ENCODE peak calls at places on chromosomes 16 and 17, in eight cellular contexts. J, B, F, M, Y, E, I and O are unnamed samples.

GRCh38 chr16:12819126-12820117 is 15.7 kb upstream of the CPPED1 start:
- DNase-seq in B (peak; percentile 66), F (peak; percentile 81), Y (peak; percentile 67), M (peak; percentile 8), I (peak; percentile 59), E (peak; percentile 65), J (peak; percentile 50), O (no peak)

GRCh38 chr17:42399948-42400843 is 12.0 kb upstream of the STAT3 start:
- DNase-seq in M (no peak), E (no peak), B (no peak), Y (no peak), F (no peak), I (no peak), J (no peak), O (no peak)

GRCh38 chr17:66281671-66282369 is 20.6 kb upstream of the PRKCA start:
- DNase-seq in E (no peak), B (no peak), Y (no peak), I (no peak), J (no peak), M (no peak), F (no peak), O (no peak)

GRCh38 chr17:79942591-79943353 is 92.9 kb downstream of the TBC1D16 start:
- DNase-seq in M (no peak), E (no peak), Y (no peak), B (peak; percentile 29), J (no peak), F (peak; percentile 21), I (no peak), O (no peak)

GRCh38 chr17:17959520-17960361 is 12.5 kb downstream of the TOM1L2 start:
- DNase-seq in M (peak; percentile 69), F (no peak), J (no peak), B (peak; percentile 48), Y (peak; percentile 33), I (no peak), E (peak; percentile 49), O (no peak)

GRCh38 chr16:48347191-48347860 is 37.9 kb downstream of the SIAH1 start:
- DNase-seq in I (no peak), J (no peak), Y (no peak), E (no peak), M (no peak), F (no peak), B (no peak), O (no peak)

GRCh38 chr17:146983-147761 is 9.8 kb downstream of the SCGB1C2 start:
- DNase-seq in B (no peak), E (no peak), I (peak; percentile 4), M (no peak), F (no peak), Y (no peak), J (no peak), O (no peak)

GRCh38 chr17:31550389-31551056 is 159.0 kb downstream of the RAB11FIP4 start:
- DNase-seq in I (no peak), B (no peak), E (peak; percentile 44), M (peak; percentile 41), J (no peak), F (no peak), Y (no peak), O (no peak)

GRCh38 chr17:62774338-62774737 is 33.8 kb downstream of the MARCHF10 start:
- DNase-seq in I (no peak), F (no peak), E (no peak), Y (no peak), M (no peak), B (no peak), J (no peak), O (no peak)

GRCh38 chr17:1783834-1784611 is 22.2 kb downstream of the SERPINF1 start:
- DNase-seq in E (peak; percentile 83), J (peak; percentile 6), B (peak; percentile 97), I (peak; percentile 87), F (no peak), Y (peak; percentile 77), M (peak; percentile 8), O (peak; percentile 52)

GRCh38 chr16:239948-240277 is 5.3 kb downstream of the FAM234A start:
- DNase-seq in M (no peak), E (peak; percentile 15), I (no peak), F (no peak), J (no peak), B (peak; percentile 31), Y (no peak), O (no peak)

GRCh38 chr16:2037631-2038358 is 9.8 kb downstream of the NTHL1 start:
- DNase-seq in F (no peak), I (no peak), B (no peak), J (no peak), E (no peak), M (no peak), Y (no peak), O (no peak)

GRCh38 chr16:2034695-2035430 is 8.2 kb downstream of the NHERF2 start:
- DNase-seq in F (no peak), M (no peak), B (no peak), J (no peak), Y (no peak), E (no peak), I (no peak), O (no peak)

GRCh38 chr16:2037115-2037514 is 10.4 kb downstream of the NHERF2 start:
- DNase-seq in B (no peak), I (no peak), J (no peak), M (no peak), E (no peak), Y (no peak), F (no peak), O (no peak)

GRCh38 chr16:2036200-2036966 is 9.7 kb downstream of the NHERF2 start:
- DNase-seq in J (no peak), B (no peak), M (no peak), F (no peak), Y (no peak), E (no peak), I (no peak), O (no peak)

GRCh38 chr16:2035431-2036199 is 8.9 kb downstream of the NHERF2 start:
- DNase-seq in F (no peak), E (peak; percentile 92), M (no peak), B (peak; percentile 82), Y (no peak), J (no peak), I (no peak), O (no peak)
- H3K4me3 ChIP-seq in F (no peak overlapping the region), E (peak overlapping the region; percentile 28), M (no peak overlapping the region), B (peak overlapping the region; percentile 28), Y (peak overlapping the region; percentile 3), J (no peak overlapping the region), I (peak overlapping the region; percentile 63), O (no peak overlapping the region)

DNA sequence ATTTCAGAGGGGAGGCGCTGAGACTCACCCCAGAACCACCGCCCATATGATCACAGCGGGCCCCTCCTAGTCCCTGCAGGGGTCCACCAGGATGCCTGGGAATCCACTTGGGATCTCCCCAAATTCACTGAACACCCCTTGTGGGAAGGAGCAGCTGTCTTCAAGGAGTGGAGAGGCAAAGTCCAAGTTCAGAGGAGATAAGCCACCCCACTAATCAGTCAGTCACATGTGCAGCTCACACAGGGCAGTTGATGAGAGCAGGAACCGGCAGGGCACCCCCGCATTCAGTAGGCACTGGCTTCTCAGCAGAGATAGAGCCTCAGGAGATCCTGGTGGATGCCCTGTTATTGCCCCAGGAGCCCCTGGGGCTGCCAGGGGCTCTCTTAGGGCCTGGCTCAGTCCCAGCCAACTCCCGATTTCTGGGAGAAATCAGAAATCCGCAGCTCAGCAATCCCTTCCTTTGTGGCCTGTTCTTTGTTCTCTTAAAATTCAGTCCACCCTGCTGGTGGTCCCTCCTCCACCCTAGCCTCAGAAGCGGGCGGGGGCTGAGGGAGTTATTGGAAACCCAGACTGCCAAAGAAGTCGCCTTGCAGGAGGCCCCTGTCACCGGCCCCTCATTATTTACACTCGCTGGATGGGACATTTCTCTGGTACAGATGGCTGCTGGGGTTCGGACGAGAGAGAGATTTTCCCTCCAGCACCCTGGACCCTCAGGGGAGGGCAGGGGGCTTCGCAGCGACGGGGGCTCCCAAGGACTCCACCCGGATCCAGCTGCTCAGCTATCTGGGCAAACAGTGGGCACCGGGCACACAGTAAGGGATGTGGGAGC is 1.9 kb downstream of the CDC42EP4 start:
- DNase-seq in M (no peak), I (no peak), E (peak; percentile 23), J (no peak), Y (no peak), B (peak; percentile 45), F (no peak), O (no peak)
- TF ChIP-seq CTCF in M (no peak), I (no peak), E (no peak), J (no peak), Y (no peak), B (no peak), F (no peak), O (no peak)

DNA sequence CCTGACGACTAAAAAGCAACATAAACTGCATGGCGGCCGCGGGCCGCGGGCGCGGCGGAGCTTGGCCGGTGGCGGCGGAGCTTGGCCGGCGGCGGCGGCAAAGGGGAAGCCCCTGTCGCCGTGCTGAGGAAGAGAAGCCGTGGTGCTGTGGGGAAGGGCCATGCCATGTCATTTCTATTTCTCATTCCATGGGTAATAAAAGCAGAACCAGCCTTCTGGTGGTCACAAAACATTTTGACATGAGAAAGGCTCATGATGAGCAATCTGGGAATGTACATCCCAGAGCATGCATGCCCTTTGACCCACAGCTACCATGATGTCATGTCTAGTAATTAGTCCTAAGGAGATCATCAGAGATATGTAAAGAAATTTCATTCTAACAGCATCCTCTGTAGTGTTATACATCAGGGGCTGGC is 23.9 kb upstream of the HEATR6 start:
- DNase-seq in F (peak; percentile 26), M (no peak), B (peak; percentile 43), E (peak; percentile 66), J (no peak), Y (peak; percentile 41), I (no peak), O (no peak)
- H3K4me3 ChIP-seq in F (peak overlapping the region; percentile 29), M (peak overlapping the region; percentile 17), B (no peak overlapping the region), E (peak overlapping the region; percentile 44), J (no peak overlapping the region), Y (peak overlapping the region; percentile 27), I (peak overlapping the region; percentile 41), O (no peak overlapping the region)

GRCh38 chr17:51819341-51819740 is 339.2 kb downstream of the CA10 start:
- DNase-seq in E (no peak), F (no peak), Y (no peak), M (no peak), I (no peak), J (no peak), B (no peak), O (no peak)

GRCh38 chr17:51820252-51820651 is 338.3 kb downstream of the CA10 start:
- DNase-seq in F (no peak), J (no peak), E (no peak), B (no peak), Y (no peak), I (no peak), M (no peak), O (no peak)

GRCh38 chr17:51820766-51821165 is 337.7 kb downstream of the CA10 start:
- DNase-seq in E (no peak), I (no peak), F (no peak), M (no peak), B (no peak), J (no peak), Y (no peak), O (no peak)

GRCh38 chr17:51818777-51819176 is 339.7 kb downstream of the CA10 start:
- DNase-seq in Y (no peak), B (no peak), I (no peak), J (no peak), E (no peak), M (no peak), F (no peak), O (no peak)

DNA sequence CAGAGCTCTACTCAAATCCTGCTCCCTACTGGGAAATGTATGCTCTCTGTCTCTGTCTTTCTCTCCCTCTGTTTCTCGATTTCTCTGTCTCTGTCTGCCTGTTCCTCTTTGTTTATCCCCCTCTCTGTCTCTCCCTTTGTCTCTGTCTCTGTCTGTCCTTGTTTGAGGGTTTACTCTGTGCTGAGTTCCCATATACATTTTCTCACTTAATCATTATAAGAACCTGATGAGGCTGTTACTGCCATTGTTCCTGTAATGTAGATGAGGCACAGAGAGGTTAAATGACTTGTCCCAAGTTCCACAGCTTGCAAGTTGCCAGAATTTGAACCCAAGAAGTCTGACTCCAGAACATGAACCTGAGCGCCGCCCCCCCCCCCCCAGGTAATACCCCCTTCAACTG is 338.7 kb downstream of the CA10 start:
- DNase-seq in J (no peak), F (no peak), I (no peak), B (no peak), Y (no peak), E (no peak), M (no peak), O (no peak)
- TF ChIP-seq CTCF in J (no peak), F (no peak), I (no peak), B (no peak), Y (no peak), E (no peak), M (no peak), O (no peak)